ENCODE peak calls at places on chromosomes 3 and 15, in four cellular contexts. V is psoas muscle, I is HFF-Myc, X is Panc1. S is an unnamed sample.
A peak's percentile ranks its signal among the peaks of the same experiment; 100 is the strongest.

GRCh38 chr15:98853593-98854420 is 153.8 kb downstream of the PGPEP1L start:
- DNase-seq in I (no peak), X (no peak), V (peak; percentile 52), S (no peak)

GRCh38 chr3:107756649-107757048 is 233.9 kb downstream of the BBX start:
- DNase-seq in I (no peak), X (no peak), V (no peak), S (no peak)

GRCh38 chr15:68365140-68365745 is 66.7 kb downstream of the ITGA11 start:
- DNase-seq in X (no peak), V (no peak), I (no peak), S (no peak)

GRCh38 chr3:168341192-168341816 is 245.6 kb upstream of the GOLIM4 start:
- DNase-seq in X (no peak), V (no peak), I (peak; percentile 26), S (no peak)

GRCh38 chr3:31550452-31551251 is 17.9 kb downstream of the STT3B start:
- DNase-seq in I (no peak), V (no peak), X (no peak), S (no peak)

GRCh38 chr3:3170998-3171397 is 8.5 kb downstream of the CRBN start:
- DNase-seq in I (no peak), X (peak; percentile 13), V (no peak), S (no peak)

GRCh38 chr15:64856429-64857145 is 14.9 kb downstream of the PLEKHO2 start:
- DNase-seq in X (no peak), V (peak; percentile 64), I (no peak), S (no peak)

GRCh38 chr3:80060664-80061063 is 292.9 kb upstream of the ROBO1 start:
- DNase-seq in I (no peak), V (no peak), X (no peak), S (no peak)

GRCh38 chr3:177744873-177745646 is 547.8 kb upstream of the TBL1XR1 start:
- DNase-seq in V (no peak), I (no peak), X (no peak), S (no peak)

GRCh38 chr15:41692049-41692448 is 31.8 kb downstream of the MGA start:
- DNase-seq in V (no peak), I (no peak), X (no peak), S (no peak)

GRCh38 chr3:177579419-177579818 is 382.1 kb upstream of the TBL1XR1 start:
- DNase-seq in V (no peak), I (no peak), X (no peak), S (no peak)

GRCh38 chr15:66007663-66008262 is 138.5 kb downstream of the RAB11A start:
- DNase-seq in X (no peak), V (no peak), I (no peak), S (no peak)

GRCh38 chr3:176351408-176351807 is 845.9 kb downstream of the TBL1XR1 start:
- DNase-seq in I (no peak), X (no peak), V (no peak), S (no peak)

DNA sequence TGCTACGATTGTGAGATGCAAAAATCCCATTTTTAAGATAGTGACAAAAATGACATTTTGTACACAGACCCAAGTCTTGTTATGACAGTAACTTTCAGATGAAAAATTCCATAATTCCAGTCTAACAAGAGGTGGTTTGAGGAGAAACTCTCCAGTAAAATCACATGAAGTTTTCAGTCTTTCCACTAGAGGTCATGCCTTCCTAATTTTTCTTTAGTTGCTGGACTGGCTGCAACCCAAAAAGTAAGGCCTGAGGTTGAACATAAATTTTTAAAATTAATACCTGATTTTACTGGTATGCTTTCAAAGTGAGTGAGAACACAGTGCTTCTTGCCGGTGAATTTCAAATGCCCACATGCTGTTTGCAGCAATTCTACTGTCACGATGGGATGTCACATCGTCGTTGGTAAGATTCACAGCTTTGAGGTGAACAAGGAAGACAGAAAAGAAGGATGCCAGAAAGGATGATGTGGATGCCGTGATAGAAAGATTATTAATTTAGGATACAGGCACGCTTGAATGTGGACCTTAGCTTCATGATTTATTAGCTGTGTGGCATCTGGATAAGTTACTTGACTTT is 89.0 kb upstream of the FGF12 start:
- DNase-seq in I (peak; percentile 50), V (no peak), X (peak; percentile 53), S (no peak)
- TF ChIP-seq CTCF in I (peak; percentile 45), V (peak; percentile 82), X (peak; percentile 79), S (peak; percentile 75)

DNA sequence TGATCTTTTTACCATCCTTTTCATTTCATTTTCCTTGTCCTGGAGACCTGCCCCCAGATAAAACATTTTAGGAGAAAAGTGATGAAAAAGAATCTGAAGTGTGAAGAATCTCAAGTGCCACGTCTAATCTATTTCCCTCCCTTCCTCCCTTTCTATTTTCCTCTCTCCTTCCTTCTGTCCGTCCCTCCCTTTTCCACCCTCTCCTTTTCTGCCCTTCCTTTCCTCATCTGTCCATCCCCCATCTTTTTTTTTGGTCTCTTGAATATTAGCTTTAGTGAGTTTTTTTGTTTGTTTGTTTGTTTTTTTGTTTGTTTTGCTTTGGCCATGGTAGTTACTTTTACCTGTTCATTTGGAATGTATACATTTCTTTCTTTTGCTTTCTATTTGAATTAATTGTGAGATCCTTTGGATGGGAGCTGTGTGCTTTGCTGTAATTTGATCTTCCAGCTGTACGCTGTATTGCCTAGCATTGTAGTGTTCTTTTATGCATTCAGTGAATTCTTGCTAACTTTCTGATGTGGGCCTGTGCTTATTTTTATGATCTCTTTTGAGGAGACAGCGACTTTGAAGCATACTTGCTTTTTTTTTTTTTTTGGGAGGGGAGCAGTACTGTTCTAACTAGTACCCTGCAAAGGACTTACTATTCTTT is 19.2 kb downstream of the CDIN1 start:
- DNase-seq in I (no peak), X (no peak), V (no peak), S (no peak)
- H3K4me3 ChIP-seq in I (no peak overlapping the region), X (no peak overlapping the region), V (peak overlapping the region; percentile 34), S (no peak overlapping the region)

DNA sequence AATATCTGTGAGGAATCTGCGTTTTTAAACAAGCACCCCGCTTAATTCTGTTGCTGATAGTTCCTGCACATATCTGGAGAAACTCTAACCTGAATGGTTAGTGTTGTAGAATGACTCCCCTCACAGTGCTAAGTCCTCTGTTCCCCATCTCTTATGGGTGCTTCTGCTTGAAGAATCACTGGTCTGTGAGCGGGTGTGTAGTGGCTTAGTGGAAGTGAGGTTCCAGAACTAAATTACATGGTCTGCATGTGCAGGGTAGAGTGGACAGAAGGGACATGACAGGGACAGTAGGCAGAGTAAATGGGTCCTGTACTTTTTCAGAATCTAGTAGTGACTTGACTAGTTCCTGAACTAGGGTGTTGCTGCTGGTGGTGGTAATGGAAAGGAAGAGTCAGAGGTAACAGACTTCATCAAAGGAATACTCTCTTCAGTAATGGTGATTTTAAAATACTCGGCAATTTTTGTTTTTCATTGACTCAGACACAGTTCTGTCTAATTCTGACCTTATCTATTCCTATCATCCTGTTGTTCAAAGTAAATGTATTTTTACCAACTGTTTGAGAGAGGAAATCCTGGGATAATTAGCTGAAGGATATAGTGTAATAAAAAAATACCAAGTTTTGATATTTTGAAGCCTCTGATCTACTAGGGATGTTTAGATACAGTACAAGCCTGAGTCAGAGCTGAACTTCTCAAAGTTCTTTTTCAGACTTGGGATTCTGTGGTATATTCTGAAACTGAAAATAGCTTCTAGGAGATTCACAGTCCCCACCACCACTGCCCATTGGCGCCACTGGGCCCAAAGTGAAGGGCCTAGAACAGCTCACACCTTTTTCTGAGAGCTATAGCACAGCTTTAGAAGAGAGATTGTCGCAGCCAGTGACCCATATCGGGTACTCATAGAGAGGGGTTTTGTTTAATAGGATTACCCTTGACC is 55.5 kb downstream of the FNDC3B start:
- DNase-seq in V (no peak), X (no peak), I (no peak), S (no peak)
- TF ChIP-seq CTCF in V (no peak), X (peak; percentile 27), I (no peak), S (peak; percentile 12)

GRCh38 chr3:29384640-29385039 is 103.8 kb downstream of the RBMS3 start:
- DNase-seq in X (no peak), V (no peak), I (peak; percentile 73), S (no peak)
- H3K4me3 ChIP-seq in X (no peak overlapping the region), V (no peak overlapping the region), I (no peak overlapping the region), S (no peak overlapping the region)

GRCh38 chr3:124526601-124527000 is 203.7 kb upstream of the UMPS start:
- DNase-seq in X (no peak), I (no peak), V (no peak), S (no peak)
- TF ChIP-seq CTCF in X (peak; percentile 16), I (no peak), V (no peak), S (peak; percentile 25)

GRCh38 chr3:149375164-149375823 is 2.2 kb downstream of the TM4SF1 start:
- DNase-seq in I (no peak), X (no peak), V (no peak), S (no peak)
- H3K4me3 ChIP-seq in I (peak overlapping the region; percentile 51), X (peak overlapping the region; percentile 97), V (peak overlapping the region; percentile 63), S (peak overlapping the region; percentile 72)

DNA sequence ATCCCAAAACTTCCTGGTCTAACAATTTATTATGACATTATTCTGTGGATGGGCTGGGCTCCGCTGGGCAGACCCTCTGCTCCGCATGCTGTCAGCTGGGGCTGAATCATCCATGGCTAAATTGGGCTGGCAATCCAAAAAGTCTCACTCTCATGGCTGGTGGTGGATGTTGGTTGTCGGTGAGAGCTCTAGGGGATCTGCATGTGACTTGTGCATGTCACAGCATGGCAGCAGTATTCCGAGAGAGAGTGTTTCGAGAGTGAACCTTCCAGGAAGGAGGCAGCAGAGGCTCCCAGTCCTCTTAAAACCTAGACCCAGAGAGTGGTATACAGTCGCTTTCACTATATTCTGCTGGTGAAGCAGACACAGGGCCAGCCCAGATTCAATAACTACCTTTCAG is 9.9 kb downstream of the RARB start:
- DNase-seq in X (no peak), I (no peak), V (no peak), S (no peak)
- TF ChIP-seq CTCF in X (no peak), I (no peak), V (no peak), S (no peak)

GRCh38 chr3:67683522-67683921 is 29.1 kb upstream of the SUCLG2 start:
- DNase-seq in V (no peak), I (no peak), X (no peak), S (no peak)
- H3K4me3 ChIP-seq in V (no peak overlapping the region), I (no peak overlapping the region), X (no peak overlapping the region), S (no peak overlapping the region)